ENCODE peak calls at places on chromosomes 2 and 18, in seven cellular contexts. One of them, this sample, is unnamed.
A peak's percentile ranks its signal among the peaks of the same experiment; 100 is the strongest.

GRCh38 chr2:48249093-48249492 is 280.9 kb upstream of the STON1 start:
- DNase-seq in tibial nerve: no peak
- DNase-seq in lower lobe of right lung: no peak
- DNase-seq in HCT116: no peak
- DNase-seq in transverse colon: no peak
- DNase-seq in sigmoid colon: no peak
- DNase-seq in fibroblast of lung: peak; percentile 92
- DNase-seq in this sample: no peak

GRCh38 chr2:213159768-213160167 is 8.4 kb upstream of the IKZF2 start:
- DNase-seq in sigmoid colon: no peak
- DNase-seq in lower lobe of right lung: no peak
- DNase-seq in fibroblast of lung: no peak
- DNase-seq in transverse colon: no peak
- DNase-seq in HCT116: no peak
- DNase-seq in tibial nerve: no peak
- DNase-seq in this sample: peak; percentile 62

GRCh38 chr18:41845563-41845962 is 109.5 kb upstream of the PIK3C3 start:
- DNase-seq in sigmoid colon: no peak
- DNase-seq in tibial nerve: no peak
- DNase-seq in lower lobe of right lung: no peak
- DNase-seq in transverse colon: no peak
- DNase-seq in fibroblast of lung: no peak
- DNase-seq in HCT116: no peak
- DNase-seq in this sample: no peak

GRCh38 chr2:241810304-241811208 is 1.6 kb downstream of the NEU4 start:
- DNase-seq in HCT116: no peak
- DNase-seq in sigmoid colon: peak; percentile 59
- DNase-seq in transverse colon: peak; percentile 6
- DNase-seq in lower lobe of right lung: no peak
- DNase-seq in tibial nerve: no peak
- DNase-seq in fibroblast of lung: no peak
- DNase-seq in this sample: no peak

GRCh38 chr18:7830468-7830867 is 263.4 kb downstream of the PTPRM start:
- DNase-seq in sigmoid colon: no peak
- DNase-seq in tibial nerve: no peak
- DNase-seq in HCT116: peak; percentile 75
- DNase-seq in lower lobe of right lung: no peak
- DNase-seq in transverse colon: no peak
- DNase-seq in fibroblast of lung: no peak
- DNase-seq in this sample: no peak

GRCh38 chr2:25146896-25147295 is 21.5 kb downstream of the POMC start:
- DNase-seq in sigmoid colon: no peak
- DNase-seq in HCT116: no peak
- DNase-seq in transverse colon: no peak
- DNase-seq in tibial nerve: no peak
- DNase-seq in fibroblast of lung: no peak
- DNase-seq in lower lobe of right lung: no peak
- DNase-seq in this sample: no peak

GRCh38 chr2:151347904-151348303 is 9.5 kb upstream of the TNFAIP6 start:
- DNase-seq in tibial nerve: no peak
- DNase-seq in lower lobe of right lung: no peak
- DNase-seq in transverse colon: no peak
- DNase-seq in sigmoid colon: no peak
- DNase-seq in HCT116: no peak
- DNase-seq in fibroblast of lung: no peak
- DNase-seq in this sample: no peak

GRCh38 chr2:120729410-120730052 is 6.1 kb upstream of the GLI2 start:
- DNase-seq in fibroblast of lung: peak; percentile 82
- DNase-seq in HCT116: peak; percentile 37
- DNase-seq in tibial nerve: no peak
- DNase-seq in lower lobe of right lung: no peak
- DNase-seq in sigmoid colon: no peak
- DNase-seq in transverse colon: no peak
- DNase-seq in this sample: peak; percentile 48

GRCh38 chr18:36186461-36187137 is 698 bp upstream of the MOCOS start:
- DNase-seq in tibial nerve: no peak
- DNase-seq in sigmoid colon: no peak
- DNase-seq in fibroblast of lung: peak; percentile 24
- DNase-seq in transverse colon: peak; percentile 71
- DNase-seq in lower lobe of right lung: peak; percentile 83
- DNase-seq in HCT116: no peak
- DNase-seq in this sample: no peak

GRCh38 chr2:230441188-230441897 is 25.3 kb downstream of the SP100 start:
- DNase-seq in HCT116: no peak
- DNase-seq in fibroblast of lung: peak; percentile 72
- DNase-seq in sigmoid colon: no peak
- DNase-seq in tibial nerve: peak; percentile 25
- DNase-seq in lower lobe of right lung: no peak
- DNase-seq in transverse colon: peak; percentile 55
- DNase-seq in this sample: no peak

GRCh38 chr2:70686577-70687460 is 81.2 kb downstream of the ADD2 start:
- DNase-seq in sigmoid colon: peak; percentile 38
- DNase-seq in lower lobe of right lung: no peak
- DNase-seq in transverse colon: no peak
- DNase-seq in HCT116: peak; percentile 48
- DNase-seq in tibial nerve: no peak
- DNase-seq in fibroblast of lung: peak; percentile 34
- DNase-seq in this sample: peak; percentile 62

GRCh38 chr2:128439231-128440086 is 120.8 kb upstream of the HS6ST1 start:
- DNase-seq in lower lobe of right lung: no peak
- DNase-seq in tibial nerve: no peak
- DNase-seq in sigmoid colon: peak; percentile 55
- DNase-seq in HCT116: no peak
- DNase-seq in transverse colon: no peak
- DNase-seq in fibroblast of lung: no peak
- DNase-seq in this sample: no peak

GRCh38 chr18:25180974-25181373 is 171.0 kb downstream of the ZNF521 start:
- DNase-seq in HCT116: no peak
- DNase-seq in sigmoid colon: no peak
- DNase-seq in tibial nerve: no peak
- DNase-seq in transverse colon: no peak
- DNase-seq in lower lobe of right lung: no peak
- DNase-seq in fibroblast of lung: no peak
- DNase-seq in this sample: no peak

GRCh38 chr18:77095356-77096030 is 37.1 kb downstream of the MBP start:
- DNase-seq in sigmoid colon: peak; percentile 83
- DNase-seq in fibroblast of lung: peak; percentile 44
- DNase-seq in lower lobe of right lung: no peak
- DNase-seq in transverse colon: no peak
- DNase-seq in tibial nerve: no peak
- DNase-seq in HCT116: no peak
- DNase-seq in this sample: no peak

GRCh38 chr2:200405599-200406298 is 99.3 kb downstream of the SPATS2L start:
- DNase-seq in transverse colon: peak; percentile 21
- DNase-seq in sigmoid colon: no peak
- DNase-seq in lower lobe of right lung: no peak
- DNase-seq in fibroblast of lung: peak; percentile 89
- DNase-seq in tibial nerve: no peak
- DNase-seq in HCT116: peak; percentile 93
- DNase-seq in this sample: peak; percentile 88

DNA sequence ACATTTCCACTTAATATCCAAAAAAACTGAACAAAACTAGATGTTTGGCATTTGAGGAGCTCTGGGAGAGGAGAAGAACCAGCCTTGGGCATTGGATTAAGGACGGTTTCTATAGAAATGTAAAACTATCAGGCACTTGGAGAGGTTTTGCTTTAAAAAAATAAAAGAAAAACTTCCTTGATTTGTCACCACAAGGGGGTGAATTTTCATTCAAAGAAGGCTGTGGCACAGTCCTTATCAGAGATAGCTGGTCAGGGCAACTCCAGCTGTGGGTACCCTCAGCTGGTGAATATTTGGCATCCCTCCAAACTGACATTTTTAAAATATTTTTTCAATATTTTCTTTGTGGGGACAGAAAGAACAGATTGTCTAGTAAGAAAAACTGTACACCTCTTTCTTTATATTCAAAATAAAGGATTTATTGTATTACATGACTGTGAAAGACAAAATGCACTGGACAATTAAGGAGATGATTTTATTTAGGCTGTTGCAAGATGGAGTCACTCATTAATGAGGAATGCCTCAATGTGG is 46.1 kb upstream of the TBC1D8 start:
- DNase-seq in fibroblast of lung: peak; percentile 12
- DNase-seq in HCT116: no peak
- DNase-seq in sigmoid colon: no peak
- DNase-seq in tibial nerve: no peak
- DNase-seq in lower lobe of right lung: no peak
- DNase-seq in transverse colon: no peak
- DNase-seq in this sample: peak; percentile 28
- TF ChIP-seq CTCF in fibroblast of lung: peak; percentile 15
- TF ChIP-seq CTCF in HCT116: peak; percentile 38
- TF ChIP-seq CTCF in sigmoid colon: no peak
- TF ChIP-seq CTCF in tibial nerve: no peak
- TF ChIP-seq CTCF in lower lobe of right lung: no peak
- TF ChIP-seq CTCF in transverse colon: no peak
- TF ChIP-seq CTCF in this sample: peak; percentile 12

DNA sequence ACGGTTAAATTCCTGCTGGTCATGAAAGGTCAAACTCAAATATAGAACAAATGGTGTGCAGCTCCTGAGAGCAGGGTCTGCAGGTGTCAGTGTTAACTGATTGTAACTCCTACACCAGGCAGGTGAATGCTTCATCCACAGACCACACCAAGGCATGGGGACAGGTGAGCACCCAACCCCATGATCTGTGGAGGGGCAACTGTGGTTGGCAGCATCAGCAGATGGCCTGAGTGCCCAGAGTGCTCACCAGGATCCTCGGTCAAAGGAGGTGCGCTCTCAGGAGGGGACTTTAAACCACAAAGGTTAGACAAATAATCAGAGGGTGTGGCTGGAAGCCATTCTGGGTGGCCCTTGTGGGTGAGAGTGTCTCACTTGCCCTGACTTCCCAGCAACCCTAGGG is 44.5 kb downstream of the PTGR3 start:
- DNase-seq in tibial nerve: no peak
- DNase-seq in transverse colon: no peak
- DNase-seq in HCT116: no peak
- DNase-seq in fibroblast of lung: no peak
- DNase-seq in sigmoid colon: no peak
- DNase-seq in lower lobe of right lung: no peak
- DNase-seq in this sample: no peak
- TF ChIP-seq CTCF in tibial nerve: no peak
- TF ChIP-seq CTCF in transverse colon: no peak
- TF ChIP-seq CTCF in HCT116: no peak
- TF ChIP-seq CTCF in fibroblast of lung: no peak
- TF ChIP-seq CTCF in sigmoid colon: no peak
- TF ChIP-seq CTCF in lower lobe of right lung: no peak
- TF ChIP-seq CTCF in this sample: no peak

GRCh38 chr2:122481717-122482116 is 726.3 kb downstream of the TSN start:
- DNase-seq in transverse colon: no peak
- DNase-seq in fibroblast of lung: no peak
- DNase-seq in lower lobe of right lung: no peak
- DNase-seq in tibial nerve: no peak
- DNase-seq in sigmoid colon: no peak
- DNase-seq in HCT116: no peak
- DNase-seq in this sample: peak; percentile 90

GRCh38 chr2:122478773-122479172 is 723.3 kb downstream of the TSN start:
- DNase-seq in lower lobe of right lung: no peak
- DNase-seq in HCT116: no peak
- DNase-seq in fibroblast of lung: no peak
- DNase-seq in tibial nerve: no peak
- DNase-seq in sigmoid colon: no peak
- DNase-seq in transverse colon: no peak
- DNase-seq in this sample: no peak

GRCh38 chr2:122480381-122481243 is 725.2 kb downstream of the TSN start:
- DNase-seq in lower lobe of right lung: no peak
- DNase-seq in transverse colon: no peak
- DNase-seq in HCT116: no peak
- DNase-seq in fibroblast of lung: no peak
- DNase-seq in tibial nerve: no peak
- DNase-seq in sigmoid colon: no peak
- DNase-seq in this sample: peak; percentile 56

GRCh38 chr2:122481244-122481622 is 725.8 kb downstream of the TSN start:
- DNase-seq in tibial nerve: no peak
- DNase-seq in fibroblast of lung: no peak
- DNase-seq in sigmoid colon: no peak
- DNase-seq in transverse colon: no peak
- DNase-seq in lower lobe of right lung: no peak
- DNase-seq in HCT116: no peak
- DNase-seq in this sample: no peak

GRCh38 chr2:122478108-122478507 is 722.7 kb downstream of the TSN start:
- DNase-seq in sigmoid colon: no peak
- DNase-seq in HCT116: no peak
- DNase-seq in transverse colon: no peak
- DNase-seq in tibial nerve: no peak
- DNase-seq in fibroblast of lung: no peak
- DNase-seq in lower lobe of right lung: no peak
- DNase-seq in this sample: no peak
- TF ChIP-seq CTCF in sigmoid colon: no peak
- TF ChIP-seq CTCF in HCT116: no peak
- TF ChIP-seq CTCF in transverse colon: no peak
- TF ChIP-seq CTCF in tibial nerve: no peak
- TF ChIP-seq CTCF in fibroblast of lung: no peak
- TF ChIP-seq CTCF in lower lobe of right lung: no peak
- TF ChIP-seq CTCF in this sample: no peak

DNA sequence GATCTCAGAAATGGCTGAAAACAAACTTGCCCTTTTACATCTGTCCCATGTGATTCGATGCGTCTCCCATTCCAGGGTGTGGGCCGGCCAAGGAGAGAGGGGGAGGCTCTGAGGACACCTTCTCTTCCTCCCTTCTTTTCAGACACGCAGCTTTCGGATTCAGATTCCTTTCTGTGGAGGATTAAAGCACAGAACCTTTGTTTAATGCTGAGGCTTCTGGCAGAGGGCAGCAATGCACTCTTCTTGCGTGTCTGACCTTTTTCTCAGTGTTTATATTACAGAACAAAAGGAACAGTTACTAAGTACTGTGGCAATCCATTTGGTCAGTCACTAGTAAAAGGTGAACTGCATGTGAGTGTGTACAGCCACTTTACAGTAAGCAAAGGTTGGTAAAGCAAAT is 268.9 kb upstream of the CCDC68 start:
- DNase-seq in fibroblast of lung: peak; percentile 48
- DNase-seq in HCT116: no peak
- DNase-seq in sigmoid colon: no peak
- DNase-seq in lower lobe of right lung: no peak
- DNase-seq in tibial nerve: no peak
- DNase-seq in transverse colon: no peak
- DNase-seq in this sample: no peak
- TF ChIP-seq CTCF in fibroblast of lung: peak; percentile 24
- TF ChIP-seq CTCF in HCT116: no peak
- TF ChIP-seq CTCF in sigmoid colon: no peak
- TF ChIP-seq CTCF in lower lobe of right lung: no peak
- TF ChIP-seq CTCF in tibial nerve: no peak
- TF ChIP-seq CTCF in transverse colon: no peak
- TF ChIP-seq CTCF in this sample: no peak

GRCh38 chr2:240810199-240810598 is 9.8 kb downstream of the KIF1A start:
- DNase-seq in tibial nerve: no peak
- DNase-seq in lower lobe of right lung: no peak
- DNase-seq in HCT116: no peak
- DNase-seq in transverse colon: no peak
- DNase-seq in sigmoid colon: no peak
- DNase-seq in fibroblast of lung: no peak
- DNase-seq in this sample: no peak
- TF ChIP-seq CTCF in tibial nerve: no peak
- TF ChIP-seq CTCF in lower lobe of right lung: no peak
- TF ChIP-seq CTCF in HCT116: peak; percentile 46
- TF ChIP-seq CTCF in transverse colon: no peak
- TF ChIP-seq CTCF in sigmoid colon: no peak
- TF ChIP-seq CTCF in fibroblast of lung: no peak
- TF ChIP-seq CTCF in this sample: peak; percentile 43

DNA sequence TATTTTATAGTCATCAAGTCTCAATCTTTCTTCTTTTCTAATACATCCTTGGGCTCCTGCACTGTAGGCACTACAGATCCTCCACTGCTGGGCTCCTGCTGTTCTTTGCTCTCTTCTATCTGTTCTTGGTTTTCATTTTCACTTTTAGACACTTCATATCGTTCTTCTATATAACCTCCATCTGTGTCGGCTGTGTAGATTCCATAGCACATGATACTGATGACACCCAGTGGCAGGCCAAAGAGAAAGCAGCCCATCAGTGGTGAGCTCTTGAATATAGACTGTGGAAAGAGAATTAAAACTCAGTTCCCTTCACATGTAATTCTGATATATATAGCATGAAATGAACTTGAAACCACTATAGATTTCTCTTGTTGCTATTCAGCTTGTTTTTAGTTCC is 38.0 kb downstream of the TMX3 start:
- DNase-seq in sigmoid colon: no peak
- DNase-seq in fibroblast of lung: peak; percentile 39
- DNase-seq in transverse colon: no peak
- DNase-seq in lower lobe of right lung: no peak
- DNase-seq in tibial nerve: no peak
- DNase-seq in HCT116: no peak
- DNase-seq in this sample: peak; percentile 65
- TF ChIP-seq CTCF in sigmoid colon: no peak
- TF ChIP-seq CTCF in fibroblast of lung: peak; percentile 28
- TF ChIP-seq CTCF in transverse colon: no peak
- TF ChIP-seq CTCF in lower lobe of right lung: no peak
- TF ChIP-seq CTCF in tibial nerve: no peak
- TF ChIP-seq CTCF in HCT116: no peak
- TF ChIP-seq CTCF in this sample: peak; percentile 62

This sample was measured in A673.